ENCODE peak calls at places on chromosomes 13 and 19, in ten cellular contexts. V is heart left ventricle; L is lung; M is pancreas; C is astrocyte of the spinal cord; T is CD8-positive, alpha-beta T cell; D is IMR-90; U is ovary; N is HFF-Myc; X is AG04450. K is an unnamed sample.

GRCh38 chr19:8252922-8253589 is 43.9 kb downstream of the CERS4 start:
- DNase-seq in T (peak), V (peak), D (peak), C (peak), M (peak), U (peak), L (peak), X (peak), N (peak), K (peak)

GRCh38 chr19:2775556-2776430 is 7.3 kb downstream of the SGTA start:
- DNase-seq in D (peak), T (peak), M (no peak), C (peak), U (no peak), L (peak), V (peak), X (no peak), N (no peak), K (no peak)

GRCh38 chr13:96781141-96781540 is 213.1 kb downstream of the OXGR1 start:
- DNase-seq in T (no peak), X (no peak), M (peak), U (no peak), L (no peak), V (no peak), D (no peak), N (no peak), C (no peak), K (no peak)

GRCh38 chr19:23762884-23763711 is 4.4 kb upstream of the ZNF681 start:
- DNase-seq in T (peak), L (peak), V (peak), D (peak), C (peak), U (peak), N (no peak), X (no peak), M (peak), K (no peak)

GRCh38 chr19:46471116-46471733 is at the start of gene PNMA8A:
- DNase-seq in M (peak), V (peak), T (no peak), D (peak), N (no peak), C (peak), L (peak), X (no peak), U (peak), K (peak)

GRCh38 chr19:6343462-6343861 is 10.1 kb upstream of the ACER1 start:
- DNase-seq in L (no peak), M (no peak), N (no peak), X (no peak), T (no peak), D (no peak), C (no peak), V (no peak), U (no peak), K (no peak)

GRCh38 chr19:48728882-48729645 is 9.5 kb upstream of the MAMSTR start:
- DNase-seq in D (no peak), X (no peak), T (no peak), U (peak), L (no peak), N (no peak), M (no peak), C (no peak), V (no peak), K (no peak)

GRCh38 chr13:53442979-53443378 is 414.4 kb downstream of the OLFM4 start:
- DNase-seq in V (no peak), D (no peak), N (no peak), X (no peak), U (no peak), L (no peak), T (no peak), M (no peak), C (no peak), K (no peak)

GRCh38 chr13:113090806-113091205 is 14.8 kb upstream of the F7 start:
- DNase-seq in D (no peak), M (no peak), N (no peak), X (no peak), V (no peak), L (no peak), U (no peak), C (no peak), T (no peak), K (no peak)

GRCh38 chr19:7400815-7401214 is 52.1 kb downstream of the ARHGEF18 start:
- DNase-seq in C (no peak), D (no peak), X (no peak), M (no peak), L (no peak), N (no peak), V (no peak), T (no peak), U (no peak), K (no peak)

GRCh38 chr13:57704031-57704430 is 72.5 kb downstream of the PCDH17 start:
- DNase-seq in V (no peak), L (no peak), T (no peak), N (no peak), U (no peak), X (no peak), D (no peak), M (no peak), C (no peak), K (no peak)

GRCh38 chr19:41366089-41366488 is 2.1 kb upstream of the B9D2 start:
- DNase-seq in T (no peak), N (no peak), C (no peak), M (no peak), V (no peak), D (no peak), L (no peak), U (no peak), X (no peak), K (no peak)

GRCh38 chr19:58181902-58182576 is 822 bp upstream of the ZNF274 start:
- DNase-seq in C (no peak), M (peak), T (peak), V (peak), X (no peak), U (peak), D (no peak), L (peak), N (no peak), K (no peak)

GRCh38 chr13:111429064-111429558 is 108.7 kb downstream of the TEX29 start:
- DNase-seq in M (peak), C (peak), T (peak), L (peak), U (no peak), D (peak), V (no peak), N (peak), X (no peak), K (no peak)

GRCh38 chr19:2527171-2527570 is 51.2 kb downstream of the GADD45B start:
- DNase-seq in D (no peak), L (no peak), T (no peak), C (no peak), V (no peak), M (no peak), N (no peak), U (no peak), X (no peak), K (no peak)

GRCh38 chr13:32314968-32315254 is 252 bp downstream of the ZAR1L start:
- DNase-seq in C (peak), D (peak), M (no peak), L (peak), U (no peak), V (no peak), T (peak), N (no peak), X (no peak), K (no peak)

GRCh38 chr19:38736413-38737280 is 7.6 kb downstream of the CAPN12 start:
- DNase-seq in L (peak), M (peak), V (peak), D (no peak), C (peak), N (no peak), U (peak), X (no peak), T (peak), K (no peak)

GRCh38 chr13:25190256-25190655 is 18.2 kb upstream of the AMER2 start:
- DNase-seq in C (no peak), T (no peak), M (no peak), X (no peak), V (no peak), U (no peak), D (no peak), N (no peak), L (no peak), K (no peak)

GRCh38 chr13:110330491-110331001 is 23.5 kb downstream of the COL4A2 start:
- DNase-seq in C (peak), T (no peak), L (no peak), M (no peak), N (no peak), U (no peak), V (no peak), X (no peak), D (peak), K (no peak)

GRCh38 chr13:27339299-27339698 is 68.7 kb downstream of the RASL11A start:
- DNase-seq in M (peak), L (no peak), T (peak), U (no peak), D (peak), V (no peak), N (peak), C (peak), X (no peak), K (no peak)

GRCh38 chr13:74444161-74444571 is 310.0 kb upstream of the KLF12 start:
- DNase-seq in N (no peak), C (peak), M (no peak), X (no peak), T (no peak), D (no peak), L (no peak), V (no peak), U (no peak), K (no peak)

GRCh38 chr19:50242586-50242985 is 39.2 kb downstream of the MYH14 start:
- DNase-seq in V (no peak), L (no peak), T (no peak), X (no peak), M (no peak), U (no peak), N (no peak), D (no peak), C (no peak), K (no peak)

GRCh38 chr13:75132800-75133695 is 348.9 kb downstream of the TBC1D4 start:
- DNase-seq in V (no peak), X (no peak), D (no peak), L (no peak), M (no peak), N (no peak), T (no peak), C (no peak), U (no peak), K (no peak)

GRCh38 chr19:41478875-41479756 is 36.2 kb downstream of the ERICH4 start:
- DNase-seq in U (no peak), T (no peak), M (no peak), V (no peak), L (no peak), X (no peak), N (no peak), C (no peak), D (no peak), K (no peak)

GRCh38 chr13:26941345-26942174 is 181.0 kb upstream of the GPR12 start:
- DNase-seq in M (no peak), T (no peak), N (no peak), U (no peak), L (no peak), D (peak), X (peak), V (no peak), C (peak), K (no peak)

GRCh38 chr19:30060872-30061556 is 119.0 kb downstream of the URI1 start:
- DNase-seq in D (no peak), V (peak), X (no peak), C (no peak), T (no peak), M (no peak), U (no peak), N (no peak), L (no peak), K (no peak)

GRCh38 chr19:35088514-35088913 is 27.1 kb upstream of the FXYD3 start:
- DNase-seq in T (no peak), V (no peak), M (no peak), N (peak), C (peak), U (no peak), L (no peak), D (peak), X (peak), K (no peak)

GRCh38 chr19:50514346-50515167 is 844 bp upstream of the ASPDH start:
- DNase-seq in L (no peak), M (peak), N (no peak), U (no peak), V (no peak), D (no peak), C (no peak), T (no peak), X (no peak), K (no peak)

GRCh38 chr13:72097568-72097967 is 230.6 kb upstream of the DACH1 start:
- DNase-seq in L (no peak), T (no peak), V (no peak), U (no peak), X (no peak), C (no peak), M (no peak), D (no peak), N (no peak), K (no peak)

GRCh38 chr19:46739290-46739771 is 6.5 kb upstream of the FKRP start:
- DNase-seq in L (no peak), C (no peak), V (peak), M (no peak), X (no peak), D (no peak), U (peak), T (no peak), N (no peak), K (no peak)

GRCh38 chr19:21586341-21587116 is 81.1 kb downstream of the ZNF429 start:
- DNase-seq in T (peak), X (no peak), D (no peak), C (no peak), N (no peak), U (peak), V (peak), L (no peak), M (peak), K (no peak)

GRCh38 chr19:35041548-35042055 is at the start of gene HPN:
- DNase-seq in M (peak), V (no peak), X (no peak), U (no peak), N (no peak), C (no peak), T (no peak), D (no peak), L (peak), K (no peak)

DNA sequence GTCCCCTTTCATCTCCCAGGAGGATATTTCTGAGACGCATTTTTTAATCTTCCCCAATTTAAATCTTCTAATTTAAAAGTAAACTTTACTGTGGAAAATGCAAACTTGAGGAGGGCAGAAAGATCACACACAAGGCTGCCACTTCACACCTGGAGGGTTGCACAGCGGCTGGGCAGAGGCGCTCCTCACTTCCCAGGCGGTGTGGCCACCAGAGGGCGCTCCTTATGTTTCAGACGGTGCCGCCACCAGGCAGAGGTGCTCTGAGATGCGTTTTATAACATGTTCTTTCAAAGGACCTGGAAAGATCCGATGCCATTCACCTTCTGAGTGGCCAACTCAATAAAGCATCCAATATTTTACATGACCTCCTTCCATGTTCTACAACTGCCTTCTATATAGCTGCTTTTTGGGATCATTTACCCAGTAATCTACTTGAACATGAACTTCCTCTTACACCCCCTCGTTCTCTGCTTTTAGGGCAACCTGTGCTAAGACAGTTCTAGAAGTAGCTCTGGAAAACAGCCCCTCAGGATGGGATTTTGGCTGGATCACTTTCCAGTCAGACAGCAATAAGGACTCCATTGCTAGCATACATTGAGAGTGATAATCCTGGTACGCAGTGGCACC is 14.8 kb upstream of the MTUS2 start:
- DNase-seq in U (no peak), C (no peak), N (no peak), X (no peak), M (no peak), T (no peak), V (no peak), L (no peak), D (no peak), K (no peak)
- TF ChIP-seq CTCF in U (no peak), C (peak), N (peak), X (no peak), M (no peak), T (no peak), V (peak), L (no peak), D (peak), K (peak)

GRCh38 chr19:803686-804418 is 6.6 kb downstream of the PTBP1 start:
- DNase-seq in U (no peak), D (no peak), M (no peak), X (no peak), C (no peak), V (peak), T (no peak), N (no peak), L (no peak), K (no peak)

GRCh38 chr19:802888-803561 is 5.8 kb downstream of the PTBP1 start:
- DNase-seq in D (no peak), U (no peak), V (peak), M (no peak), L (no peak), X (no peak), T (no peak), N (no peak), C (no peak), K (no peak)

GRCh38 chr19:801861-802496 is 4.7 kb downstream of the PTBP1 start:
- DNase-seq in N (no peak), X (no peak), T (no peak), M (no peak), C (peak), U (peak), V (peak), D (peak), L (peak), K (no peak)

GRCh38 chr19:801030-801860 is 4.0 kb downstream of the PTBP1 start:
- DNase-seq in N (peak), X (no peak), U (peak), M (peak), T (no peak), D (no peak), L (peak), V (peak), C (peak), K (peak)

DNA sequence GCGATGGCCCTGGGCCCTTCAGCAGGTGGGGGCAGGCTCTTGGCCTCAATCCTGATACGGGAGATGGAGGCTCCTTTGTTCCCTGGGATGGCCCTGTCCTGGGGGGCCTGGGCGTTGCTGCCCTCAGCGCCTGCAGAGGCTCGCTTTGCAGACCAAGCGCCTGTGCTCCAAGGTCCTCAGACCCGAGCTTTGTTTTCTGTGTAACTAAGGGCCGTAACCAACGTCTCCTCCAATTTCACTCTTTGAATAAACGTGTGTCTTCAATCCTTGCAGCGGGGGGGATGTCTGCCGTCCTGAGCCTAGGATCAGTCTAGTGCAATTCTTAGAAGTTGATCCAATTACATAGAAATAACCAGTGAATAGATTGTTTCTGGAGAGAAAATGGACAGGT is 5.2 kb downstream of the PTBP1 start:
- DNase-seq in N (no peak), C (peak), D (no peak), X (no peak), T (no peak), M (no peak), V (no peak), U (no peak), L (no peak), K (no peak)
- H3K4me3 ChIP-seq in N (peak), C (no peak), D (no peak), X (peak), T (no peak), M (no peak), V (peak), U (no peak), L (no peak), K (no peak)

GRCh38 chr19:9966024-9966423 is 29.7 kb upstream of the OLFM2 start:
- DNase-seq in C (no peak), M (no peak), X (no peak), U (no peak), N (no peak), D (no peak), L (no peak), V (no peak), T (no peak), K (no peak)

GRCh38 chr19:9969688-9969975 is 33.3 kb upstream of the OLFM2 start:
- DNase-seq in N (no peak), D (no peak), M (no peak), T (no peak), L (no peak), U (no peak), V (no peak), X (no peak), C (no peak), K (no peak)

GRCh38 chr19:9967326-9967725 is 31.0 kb upstream of the OLFM2 start:
- DNase-seq in M (no peak), N (no peak), D (peak), U (no peak), V (no peak), X (no peak), L (no peak), C (no peak), T (no peak), K (no peak)

GRCh38 chr19:9968820-9969687 is 32.7 kb upstream of the OLFM2 start:
- DNase-seq in X (no peak), C (no peak), T (no peak), N (no peak), L (no peak), D (no peak), U (no peak), V (no peak), M (no peak), K (no peak)

GRCh38 chr19:9966448-9966847 is 30.1 kb upstream of the OLFM2 start:
- DNase-seq in C (no peak), L (no peak), M (no peak), V (no peak), D (no peak), N (no peak), T (no peak), U (no peak), X (no peak), K (no peak)
- TF ChIP-seq CTCF in C (no peak), L (no peak), M (no peak), V (no peak), D (no peak), N (no peak), T (no peak), U (no peak), X (no peak), K (no peak)

DNA sequence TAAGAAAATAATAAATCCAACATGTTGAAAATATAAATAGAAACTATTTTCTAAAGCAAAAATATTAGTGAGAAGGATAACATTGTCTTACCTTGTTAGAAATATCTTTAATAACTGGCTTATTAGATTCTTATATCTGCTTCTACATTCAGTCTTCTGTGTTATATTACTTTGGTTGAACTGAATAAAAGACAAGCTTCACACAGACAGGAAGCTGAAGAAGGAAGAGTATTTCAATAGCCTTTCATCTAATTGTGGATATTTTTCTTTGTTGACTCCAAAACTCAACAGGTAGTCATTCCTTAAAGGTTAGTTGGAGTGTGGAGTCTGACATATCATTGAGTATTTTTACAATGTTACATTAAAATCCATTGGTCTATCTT is 10.9 kb downstream of the SETDB2 start:
- DNase-seq in V (no peak), T (no peak), D (no peak), U (no peak), M (no peak), X (no peak), N (no peak), C (no peak), L (no peak), K (no peak)
- H3K4me3 ChIP-seq in V (no peak), T (no peak), D (no peak), U (no peak), M (no peak), X (no peak), N (no peak), C (no peak), L (no peak), K (no peak)

DNA sequence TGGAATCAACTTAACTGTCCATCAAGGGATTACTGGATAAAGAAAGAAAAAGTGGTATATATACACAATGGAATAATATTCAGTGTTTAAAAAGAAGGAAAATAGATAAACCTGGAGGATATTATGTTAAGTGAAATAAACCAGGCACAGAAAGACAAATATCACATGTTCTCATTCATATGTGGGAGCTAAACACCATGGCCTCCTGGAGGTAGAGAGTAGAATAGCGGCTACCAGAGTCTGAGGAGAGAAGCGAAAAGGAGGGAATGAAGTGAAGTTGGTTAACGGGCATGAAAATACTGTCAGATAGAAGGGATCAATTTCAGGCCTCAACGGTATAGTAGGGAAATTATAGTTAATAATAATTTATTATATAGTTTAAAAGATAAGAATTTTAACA is 147.5 kb upstream of the OBI1 start:
- DNase-seq in V (no peak), M (no peak), N (no peak), U (no peak), X (no peak), T (no peak), L (no peak), D (no peak), C (no peak), K (no peak)
- TF ChIP-seq CTCF in V (no peak), M (no peak), N (no peak), U (no peak), X (peak), T (peak), L (no peak), D (peak), C (peak), K (peak)